ENCODE peak calls at places on chromosomes 12 and 14, in five cellular contexts. One of them, this sample, is unnamed.

GRCh38 chr14:42307239-42307825 is 700.7 kb downstream of the LRFN5 start:
- DNase-seq in SK-N-SH: no peak
- DNase-seq in K562: no peak
- DNase-seq in HEK293T: no peak
- DNase-seq in GM12878: no peak
- DNase-seq in this sample: no peak

GRCh38 chr12:132856581-132856980 is 27.9 kb upstream of the GOLGA3 start:
- DNase-seq in SK-N-SH: no peak
- DNase-seq in K562: no peak
- DNase-seq in HEK293T: no peak
- DNase-seq in GM12878: no peak
- DNase-seq in this sample: no peak

GRCh38 chr14:23054000-23054811 is 3.1 kb downstream of the CDH24 start:
- DNase-seq in SK-N-SH: peak
- DNase-seq in K562: peak
- DNase-seq in HEK293T: no peak
- DNase-seq in GM12878: no peak
- DNase-seq in this sample: no peak

GRCh38 chr14:76133103-76133502 is 18.6 kb upstream of the GPATCH2L start:
- DNase-seq in SK-N-SH: no peak
- DNase-seq in K562: peak
- DNase-seq in HEK293T: peak
- DNase-seq in GM12878: no peak
- DNase-seq in this sample: peak

GRCh38 chr12:24903305-24904088 is 45.4 kb downstream of the BCAT1 start:
- DNase-seq in SK-N-SH: no peak
- DNase-seq in K562: no peak
- DNase-seq in HEK293T: no peak
- DNase-seq in GM12878: no peak
- DNase-seq in this sample: no peak

GRCh38 chr12:3303410-3304136 is 187.4 kb upstream of the PRMT8 start:
- DNase-seq in SK-N-SH: peak
- DNase-seq in K562: no peak
- DNase-seq in HEK293T: no peak
- DNase-seq in GM12878: no peak
- DNase-seq in this sample: peak

GRCh38 chr12:46109343-46110219 is 119.2 kb upstream of the SCAF11 start:
- DNase-seq in SK-N-SH: no peak
- DNase-seq in K562: no peak
- DNase-seq in HEK293T: no peak
- DNase-seq in GM12878: no peak
- DNase-seq in this sample: no peak

GRCh38 chr12:22692964-22693555 is 68.1 kb downstream of the ETNK1 start:
- DNase-seq in SK-N-SH: no peak
- DNase-seq in K562: no peak
- DNase-seq in HEK293T: no peak
- DNase-seq in GM12878: no peak
- DNase-seq in this sample: no peak

GRCh38 chr12:13241833-13242232 is 45.3 kb downstream of the EMP1 start:
- DNase-seq in SK-N-SH: no peak
- DNase-seq in K562: no peak
- DNase-seq in HEK293T: no peak
- DNase-seq in GM12878: no peak
- DNase-seq in this sample: peak

GRCh38 chr12:14779834-14780233 is 23.4 kb downstream of the WBP11 start:
- DNase-seq in SK-N-SH: no peak
- DNase-seq in K562: no peak
- DNase-seq in HEK293T: no peak
- DNase-seq in GM12878: no peak
- DNase-seq in this sample: no peak

GRCh38 chr12:6620137-6620884 is 13.1 kb upstream of the CHD4 start:
- DNase-seq in SK-N-SH: peak
- DNase-seq in K562: no peak
- DNase-seq in HEK293T: no peak
- DNase-seq in GM12878: no peak
- DNase-seq in this sample: no peak
- TF ChIP-seq FOXM1 in SK-N-SH: no peak
- TF ChIP-seq FOXM1 in K562: no peak
- TF ChIP-seq FOXM1 in HEK293T: no peak
- TF ChIP-seq FOXM1 in GM12878: no peak
- TF ChIP-seq FOXM1 in this sample: no peak

GRCh38 chr12:89977356-89978185 is 268.9 kb upstream of the ATP2B1 start:
- DNase-seq in SK-N-SH: no peak
- DNase-seq in K562: no peak
- DNase-seq in HEK293T: no peak
- DNase-seq in GM12878: no peak
- DNase-seq in this sample: no peak
- TF ChIP-seq FOXM1 in SK-N-SH: no peak
- TF ChIP-seq FOXM1 in K562: no peak
- TF ChIP-seq FOXM1 in HEK293T: no peak
- TF ChIP-seq FOXM1 in GM12878: no peak
- TF ChIP-seq FOXM1 in this sample: no peak

GRCh38 chr12:104929926-104930325 is 28.2 kb downstream of the SLC41A2 start:
- DNase-seq in SK-N-SH: no peak
- DNase-seq in K562: no peak
- DNase-seq in HEK293T: no peak
- DNase-seq in GM12878: no peak
- DNase-seq in this sample: no peak
- TF ChIP-seq FOXM1 in SK-N-SH: no peak
- TF ChIP-seq FOXM1 in K562: no peak
- TF ChIP-seq FOXM1 in HEK293T: no peak
- TF ChIP-seq FOXM1 in GM12878: no peak
- TF ChIP-seq FOXM1 in this sample: no peak

GRCh38 chr12:119693006-119693405 is 25.1 kb downstream of the PRKAB1 start:
- DNase-seq in SK-N-SH: peak
- DNase-seq in K562: no peak
- DNase-seq in HEK293T: no peak
- DNase-seq in GM12878: no peak
- DNase-seq in this sample: no peak
- TF ChIP-seq FOXM1 in SK-N-SH: no peak
- TF ChIP-seq FOXM1 in K562: no peak
- TF ChIP-seq FOXM1 in HEK293T: no peak
- TF ChIP-seq FOXM1 in GM12878: no peak
- TF ChIP-seq FOXM1 in this sample: no peak

GRCh38 chr12:7557227-7557626 is 53.6 kb upstream of the CD163 start:
- DNase-seq in SK-N-SH: no peak
- DNase-seq in K562: no peak
- DNase-seq in HEK293T: no peak
- DNase-seq in GM12878: no peak
- DNase-seq in this sample: no peak
- TF ChIP-seq FOXM1 in SK-N-SH: no peak
- TF ChIP-seq FOXM1 in K562: no peak
- TF ChIP-seq FOXM1 in HEK293T: no peak
- TF ChIP-seq FOXM1 in GM12878: no peak
- TF ChIP-seq FOXM1 in this sample: no peak

DNA sequence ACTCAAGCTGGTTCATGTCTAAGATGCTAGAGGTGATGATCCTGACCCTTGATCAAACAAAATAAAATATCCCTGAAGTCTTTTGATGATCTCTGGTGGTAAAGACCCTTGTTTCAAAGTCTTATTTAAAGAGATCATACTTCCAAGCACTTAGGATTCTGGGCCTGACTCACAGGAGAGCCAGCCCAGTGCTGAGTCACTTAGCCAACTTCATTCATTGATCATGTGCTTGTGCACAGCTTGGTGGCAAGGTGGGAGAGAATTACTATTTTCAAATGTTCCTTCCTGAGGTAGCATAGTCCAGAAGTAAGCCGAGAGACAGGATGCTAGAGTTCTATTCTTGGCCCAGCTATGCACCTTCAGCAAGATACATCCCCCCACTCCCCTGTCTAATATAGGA is 40.6 kb downstream of the SCN8A start:
- DNase-seq in SK-N-SH: no peak
- DNase-seq in K562: no peak
- DNase-seq in HEK293T: no peak
- DNase-seq in GM12878: no peak
- DNase-seq in this sample: no peak
- TF ChIP-seq FOXM1 in SK-N-SH: no peak
- TF ChIP-seq FOXM1 in K562: no peak
- TF ChIP-seq FOXM1 in HEK293T: no peak
- TF ChIP-seq FOXM1 in GM12878: no peak
- TF ChIP-seq FOXM1 in this sample: no peak

DNA sequence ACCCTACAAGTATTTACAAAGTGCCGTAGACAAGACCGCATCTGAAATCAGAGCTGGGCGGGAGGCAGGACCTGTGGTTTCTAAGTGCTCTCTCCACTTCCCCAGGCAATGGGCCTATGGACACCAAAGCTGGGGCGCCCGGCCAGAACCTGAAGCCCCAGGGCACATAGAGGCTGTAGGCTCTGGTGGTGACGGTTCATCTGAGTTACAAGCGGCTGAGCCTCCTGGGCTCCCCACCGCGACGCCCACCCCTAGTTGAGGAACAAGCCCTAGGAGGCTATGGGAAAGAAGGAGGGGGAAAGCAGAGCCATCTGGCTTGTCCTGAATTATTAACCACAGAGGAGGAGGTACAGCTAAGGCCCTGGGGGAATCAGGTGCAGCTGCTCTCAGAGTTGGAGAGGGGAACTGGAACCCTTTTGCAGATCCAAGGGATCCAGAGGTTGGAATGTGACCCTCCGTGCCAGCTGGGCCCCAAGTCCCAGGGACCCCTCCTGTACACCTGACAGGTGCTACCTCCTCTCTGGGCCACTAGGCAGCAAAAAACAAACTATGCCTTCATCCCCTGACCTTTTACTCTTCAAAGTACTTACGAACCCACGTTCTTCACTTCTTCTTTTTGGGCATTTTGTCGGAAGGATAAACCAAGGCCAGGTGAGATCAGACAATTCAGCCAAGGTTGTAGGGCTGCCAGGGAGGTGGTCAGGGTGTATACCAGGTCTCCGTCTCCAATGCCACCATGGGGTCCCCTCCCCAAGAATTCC is 77.2 kb downstream of the ARL6IP4 start:
- DNase-seq in SK-N-SH: no peak
- DNase-seq in K562: no peak
- DNase-seq in HEK293T: no peak
- DNase-seq in GM12878: no peak
- DNase-seq in this sample: no peak
- TF ChIP-seq FOXM1 in SK-N-SH: no peak
- TF ChIP-seq FOXM1 in K562: no peak
- TF ChIP-seq FOXM1 in HEK293T: no peak
- TF ChIP-seq FOXM1 in GM12878: no peak
- TF ChIP-seq FOXM1 in this sample: no peak

GRCh38 chr12:67202344-67203012 is 66.7 kb upstream of the CAND1 start:
- DNase-seq in SK-N-SH: no peak
- DNase-seq in K562: no peak
- DNase-seq in HEK293T: no peak
- DNase-seq in GM12878: peak
- DNase-seq in this sample: no peak
- TF ChIP-seq FOXM1 in SK-N-SH: no peak
- TF ChIP-seq FOXM1 in K562: no peak
- TF ChIP-seq FOXM1 in HEK293T: no peak
- TF ChIP-seq FOXM1 in GM12878: no peak
- TF ChIP-seq FOXM1 in this sample: no peak

GRCh38 chr14:37665479-37665878 is 70.0 kb downstream of the TTC6 start:
- DNase-seq in SK-N-SH: no peak
- DNase-seq in K562: no peak
- DNase-seq in HEK293T: no peak
- DNase-seq in GM12878: no peak
- DNase-seq in this sample: no peak

GRCh38 chr14:37665951-37666350 is 70.5 kb downstream of the TTC6 start:
- DNase-seq in SK-N-SH: no peak
- DNase-seq in K562: no peak
- DNase-seq in HEK293T: no peak
- DNase-seq in GM12878: no peak
- DNase-seq in this sample: no peak

GRCh38 chr14:37673439-37673838 is 78.0 kb downstream of the TTC6 start:
- DNase-seq in SK-N-SH: no peak
- DNase-seq in K562: no peak
- DNase-seq in HEK293T: no peak
- DNase-seq in GM12878: no peak
- DNase-seq in this sample: no peak

GRCh38 chr14:37669242-37669641 is 73.8 kb downstream of the TTC6 start:
- DNase-seq in SK-N-SH: no peak
- DNase-seq in K562: no peak
- DNase-seq in HEK293T: no peak
- DNase-seq in GM12878: no peak
- DNase-seq in this sample: no peak

GRCh38 chr14:37668646-37669045 is 73.2 kb downstream of the TTC6 start:
- DNase-seq in SK-N-SH: no peak
- DNase-seq in K562: no peak
- DNase-seq in HEK293T: no peak
- DNase-seq in GM12878: no peak
- DNase-seq in this sample: no peak
- TF ChIP-seq FOXM1 in SK-N-SH: no peak
- TF ChIP-seq FOXM1 in K562: no peak
- TF ChIP-seq FOXM1 in HEK293T: no peak
- TF ChIP-seq FOXM1 in GM12878: no peak
- TF ChIP-seq FOXM1 in this sample: no peak

DNA sequence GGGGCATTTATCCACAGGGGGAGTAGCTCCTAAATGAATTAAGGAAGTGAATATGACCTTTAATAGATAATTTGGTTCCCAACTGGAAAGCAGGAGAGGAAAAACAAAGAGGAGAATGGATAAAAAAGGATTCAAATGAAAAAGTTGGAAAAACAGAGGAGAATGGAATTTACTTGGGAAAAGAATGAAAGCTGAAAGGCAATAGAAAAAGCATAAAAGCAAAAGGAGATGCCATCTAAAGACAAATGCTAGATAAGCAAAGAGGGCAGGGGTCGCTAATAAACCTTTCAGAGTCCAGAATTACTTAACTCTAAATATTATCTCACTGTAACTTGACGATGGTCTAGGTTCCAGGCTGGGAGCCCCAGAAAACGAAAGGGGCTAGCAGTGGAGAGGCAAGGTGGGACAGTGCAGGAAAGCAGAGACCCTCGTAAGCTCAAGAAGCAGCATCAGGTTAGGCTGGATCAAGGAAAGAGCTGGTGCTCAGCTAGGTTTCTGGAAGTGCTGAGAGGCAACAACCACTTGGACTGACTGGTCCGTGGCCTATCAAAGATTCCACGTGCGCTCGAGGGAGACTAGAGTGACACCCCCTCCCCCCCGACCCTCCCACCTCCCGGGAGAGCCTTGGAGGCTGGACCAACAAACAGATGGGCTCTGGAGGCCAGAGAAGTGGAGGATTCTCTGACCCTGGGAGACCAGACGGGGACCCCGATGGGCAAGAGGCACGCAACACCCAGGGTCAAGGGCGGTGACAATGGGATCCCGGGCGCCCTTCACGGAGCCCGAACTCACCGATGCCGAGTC is 1.2 kb downstream of the SLC2A13 start:
- DNase-seq in SK-N-SH: no peak
- DNase-seq in K562: peak
- DNase-seq in HEK293T: peak
- DNase-seq in GM12878: no peak
- DNase-seq in this sample: no peak
- TF ChIP-seq FOXM1 in SK-N-SH: no peak
- TF ChIP-seq FOXM1 in K562: no peak
- TF ChIP-seq FOXM1 in HEK293T: no peak
- TF ChIP-seq FOXM1 in GM12878: no peak
- TF ChIP-seq FOXM1 in this sample: no peak

This sample was measured in HepG2.